ENCODE peak calls at places on chromosome 18, in four cellular contexts. O is transverse colon, K is tibial artery, I is mesenchymal stem cell. H is an unnamed sample.
A peak's percentile ranks its signal among the peaks of the same experiment; 100 is the strongest.

GRCh38 chr18:51867767-51868166 is 472.2 kb upstream of the DCC start:
- DNase-seq in O (no peak), K (no peak), I (peak; percentile 1), H (peak; percentile 8)

GRCh38 chr18:42112657-42113420 is 157.8 kb downstream of the PIK3C3 start:
- DNase-seq in O (no peak), K (no peak), I (no peak), H (no peak)

GRCh38 chr18:13501896-13502295 is 224.5 kb downstream of the FAM210A start:
- DNase-seq in O (no peak), K (no peak), I (no peak), H (no peak)

GRCh38 chr18:46468431-46469180 is 188.4 kb downstream of the LOXHD1 start:
- DNase-seq in O (no peak), K (no peak), I (no peak), H (no peak)

GRCh38 chr18:58843662-58844035 is 21.0 kb upstream of the ZNF532 start:
- DNase-seq in O (no peak), K (no peak), I (no peak), H (no peak)

GRCh38 chr18:12606592-12607315 is 51.2 kb downstream of the SPIRE1 start:
- DNase-seq in O (no peak), K (no peak), I (peak; percentile 83), H (peak; percentile 85)

GRCh38 chr18:13371689-13372404 is 153.3 kb downstream of the LDLRAD4 start:
- DNase-seq in O (peak; percentile 66), K (no peak), I (no peak), H (no peak)

GRCh38 chr18:75216212-75216925 is 5.8 kb downstream of the TSHZ1 start:
- DNase-seq in O (no peak), K (no peak), I (no peak), H (peak; percentile 20)

GRCh38 chr18:11027862-11028261 is 121.5 kb downstream of the PIEZO2 start:
- DNase-seq in O (no peak), K (no peak), I (no peak), H (no peak)

GRCh38 chr18:4260107-4260506 is 195.0 kb downstream of the DLGAP1 start:
- DNase-seq in O (no peak), K (no peak), I (no peak), H (no peak)

GRCh38 chr18:10791141-10791808 is 265.4 kb downstream of the NAPG start:
- DNase-seq in O (peak; percentile 9), K (no peak), I (peak; percentile 9), H (peak; percentile 20)

GRCh38 chr18:79789901-79790885 is 7.5 kb upstream of the KCNG2 start:
- DNase-seq in O (no peak), K (no peak), I (no peak), H (no peak)

GRCh38 chr18:78494686-78495085 is 484.9 kb upstream of the SALL3 start:
- DNase-seq in O (no peak), K (no peak), I (no peak), H (no peak)

GRCh38 chr18:58541789-58542425 is 87.0 kb downstream of the ALPK2 start:
- DNase-seq in O (no peak), K (no peak), I (peak; percentile 97), H (peak; percentile 99)

GRCh38 chr18:74402806-74403433 is 54.2 kb downstream of the DIPK1C start:
- DNase-seq in O (no peak), K (no peak), I (no peak), H (no peak)

GRCh38 chr18:54358495-54358793 is 738 bp downstream of the C18orf54 start:
- DNase-seq in O (no peak), K (peak; percentile 20), I (no peak), H (peak; percentile 10)

GRCh38 chr18:6313427-6313826 is 101.3 kb downstream of the L3MBTL4 start:
- DNase-seq in O (no peak), K (no peak), I (no peak), H (no peak)

GRCh38 chr18:41146301-41146700 is 808.7 kb upstream of the PIK3C3 start:
- DNase-seq in O (no peak), K (no peak), I (no peak), H (no peak)

GRCh38 chr18:2967357-2967756 is 45.6 kb downstream of the LPIN2 start:
- DNase-seq in O (no peak), K (no peak), I (no peak), H (no peak)
- H3K4me1 ChIP-seq in O (peaks cover 22% of the 10 kb centered on the region), K (peaks cover 20% of the 10 kb centered on the region), I (peaks cover 17% of the 10 kb centered on the region), H (peaks cover 13% of the 10 kb centered on the region)

GRCh38 chr18:24190590-24190989 is 51.7 kb downstream of the CABYR start:
- DNase-seq in O (no peak), K (no peak), I (no peak), H (no peak)
- H3K4me1 ChIP-seq in O (no peaks in the 10 kb centered on the region), K (peaks cover 6% of the 10 kb centered on the region), I (peaks cover 5% of the 10 kb centered on the region), H (peaks cover 6% of the 10 kb centered on the region)

GRCh38 chr18:7584646-7585271 is 17.6 kb downstream of the PTPRM start:
- DNase-seq in O (no peak), K (no peak), I (no peak), H (no peak)

GRCh38 chr18:7590800-7591560 is 23.9 kb downstream of the PTPRM start:
- DNase-seq in O (no peak), K (no peak), I (no peak), H (peak; percentile 52)

GRCh38 chr18:7579923-7580542 is 12.9 kb downstream of the PTPRM start:
- DNase-seq in O (no peak), K (no peak), I (no peak), H (no peak)

GRCh38 chr18:7586379-7586778 is 19.3 kb downstream of the PTPRM start:
- DNase-seq in O (no peak), K (no peak), I (no peak), H (no peak)

GRCh38 chr18:7585272-7585670 is 18.2 kb downstream of the PTPRM start:
- DNase-seq in O (no peak), K (no peak), I (no peak), H (no peak)
- H3K4me1 ChIP-seq in O (no peaks in the 10 kb centered on the region), K (peaks cover 10% of the 10 kb centered on the region), I (no peaks in the 10 kb centered on the region), H (peaks cover 8% of the 10 kb centered on the region)

GRCh38 chr18:49023938-49024341 is 73.2 kb upstream of the SMAD7 start:
- DNase-seq in O (no peak), K (no peak), I (no peak), H (no peak)
- H3K4me1 ChIP-seq in O (no peaks in the 10 kb centered on the region), K (no peaks in the 10 kb centered on the region), I (peaks cover 24% of the 10 kb centered on the region), H (peaks cover 2% of the 10 kb centered on the region)

GRCh38 chr18:28109781-28110460 is 67.0 kb downstream of the CDH2 start:
- DNase-seq in O (no peak), K (no peak), I (no peak), H (no peak)
- H3K4me1 ChIP-seq in O (no peaks in the 10 kb centered on the region), K (no peaks in the 10 kb centered on the region), I (peaks cover 5% of the 10 kb centered on the region), H (peaks cover 19% of the 10 kb centered on the region)

DNA sequence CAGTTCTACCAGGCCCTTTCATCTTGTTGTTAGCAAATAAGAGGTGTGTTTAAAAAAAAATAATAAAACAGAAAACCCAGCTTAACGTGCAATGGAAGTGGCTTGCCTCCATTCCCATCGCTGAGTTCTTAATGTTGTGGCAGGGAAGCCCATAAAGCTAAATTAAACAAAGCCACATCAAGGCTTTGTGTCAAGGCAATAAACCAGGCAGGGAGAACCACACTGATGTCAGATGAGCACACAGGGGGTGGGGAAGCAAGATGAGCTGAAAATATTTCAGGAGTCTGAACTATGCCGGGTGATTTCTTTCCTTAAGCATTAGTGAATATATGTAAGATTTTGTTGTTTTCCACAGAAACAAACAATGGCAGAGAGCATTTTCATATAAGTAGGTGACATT is 73.5 kb downstream of the PHLPP1 start:
- DNase-seq in O (peak; percentile 24), K (no peak), I (peak; percentile 50), H (no peak)
- H3K4me1 ChIP-seq in O (peaks cover 36% of the 10 kb centered on the region), K (peaks cover 6% of the 10 kb centered on the region), I (peaks cover 4% of the 10 kb centered on the region), H (peaks cover 5% of the 10 kb centered on the region)

H was measured in IMR-90.